ENCODE peak calls at places on chromosomes 7 and 10, in five cellular contexts. One of them, this sample, is unnamed.

GRCh38 chr10:77836299-77836820 is 90.2 kb downstream of the DLG5 start:
- DNase-seq in stomach: peak; percentile 57
- DNase-seq in heart left ventricle: no peak
- DNase-seq in LNCaP clone FGC: peak; percentile 90
- DNase-seq in sigmoid colon: no peak
- DNase-seq in this sample: peak; percentile 69

GRCh38 chr7:33554576-33554975 is 350.8 kb upstream of the BMPER start:
- DNase-seq in heart left ventricle: no peak
- DNase-seq in stomach: no peak
- DNase-seq in LNCaP clone FGC: no peak
- DNase-seq in sigmoid colon: no peak
- DNase-seq in this sample: no peak

GRCh38 chr7:72403677-72404076 is 8.5 kb downstream of the CALN1 start:
- DNase-seq in sigmoid colon: no peak
- DNase-seq in LNCaP clone FGC: no peak
- DNase-seq in heart left ventricle: no peak
- DNase-seq in stomach: no peak
- DNase-seq in this sample: peak; percentile 25

GRCh38 chr7:133230591-133231194 is 22.2 kb upstream of the EXOC4 start:
- DNase-seq in stomach: peak; percentile 64
- DNase-seq in heart left ventricle: no peak
- DNase-seq in sigmoid colon: no peak
- DNase-seq in LNCaP clone FGC: peak; percentile 62
- DNase-seq in this sample: no peak

GRCh38 chr10:61937631-61938284 is 36.3 kb downstream of the ARID5B start:
- DNase-seq in heart left ventricle: no peak
- DNase-seq in LNCaP clone FGC: peak; percentile 71
- DNase-seq in sigmoid colon: no peak
- DNase-seq in stomach: no peak
- DNase-seq in this sample: no peak

GRCh38 chr7:147311332-147311731 is 1194.7 kb downstream of the CNTNAP2 start:
- DNase-seq in heart left ventricle: no peak
- DNase-seq in stomach: no peak
- DNase-seq in sigmoid colon: no peak
- DNase-seq in LNCaP clone FGC: no peak
- DNase-seq in this sample: no peak

GRCh38 chr7:74365320-74366022 is 76.3 kb downstream of the CLIP2 start:
- DNase-seq in sigmoid colon: peak; percentile 77
- DNase-seq in heart left ventricle: no peak
- DNase-seq in stomach: no peak
- DNase-seq in LNCaP clone FGC: no peak
- DNase-seq in this sample: no peak

GRCh38 chr7:78074713-78075112 is 276.1 kb downstream of the PHTF2 start:
- DNase-seq in sigmoid colon: no peak
- DNase-seq in stomach: no peak
- DNase-seq in LNCaP clone FGC: no peak
- DNase-seq in heart left ventricle: no peak
- DNase-seq in this sample: no peak

GRCh38 chr10:35909291-35909690 is 267.2 kb upstream of the FZD8 start:
- DNase-seq in sigmoid colon: no peak
- DNase-seq in stomach: no peak
- DNase-seq in LNCaP clone FGC: no peak
- DNase-seq in heart left ventricle: no peak
- DNase-seq in this sample: no peak

GRCh38 chr10:46310851-46311250 is 24.1 kb downstream of the ANTXRL start:
- DNase-seq in sigmoid colon: peak; percentile 49
- DNase-seq in heart left ventricle: peak; percentile 40
- DNase-seq in LNCaP clone FGC: no peak
- DNase-seq in stomach: peak; percentile 24
- DNase-seq in this sample: no peak

GRCh38 chr10:75283150-75284096 is 47.7 kb upstream of the COMTD1 start:
- DNase-seq in heart left ventricle: no peak
- DNase-seq in stomach: no peak
- DNase-seq in sigmoid colon: no peak
- DNase-seq in LNCaP clone FGC: no peak
- DNase-seq in this sample: no peak

GRCh38 chr7:148704189-148704588 is 5.5 kb downstream of the CUL1 start:
- DNase-seq in heart left ventricle: no peak
- DNase-seq in stomach: no peak
- DNase-seq in sigmoid colon: no peak
- DNase-seq in LNCaP clone FGC: no peak
- DNase-seq in this sample: no peak

GRCh38 chr10:121862624-121863023 is 65.2 kb downstream of the ATE1 start:
- DNase-seq in sigmoid colon: no peak
- DNase-seq in stomach: no peak
- DNase-seq in LNCaP clone FGC: no peak
- DNase-seq in heart left ventricle: no peak
- DNase-seq in this sample: no peak

GRCh38 chr10:86100581-86101061 is 266.0 kb downstream of the GRID1 start:
- DNase-seq in sigmoid colon: no peak
- DNase-seq in heart left ventricle: no peak
- DNase-seq in stomach: no peak
- DNase-seq in LNCaP clone FGC: peak; percentile 1
- DNase-seq in this sample: peak; percentile 32
- TF ChIP-seq CTCF in sigmoid colon: no peak
- TF ChIP-seq CTCF in heart left ventricle: peak; percentile 33
- TF ChIP-seq CTCF in stomach: no peak
- TF ChIP-seq CTCF in LNCaP clone FGC: peak; percentile 42
- TF ChIP-seq CTCF in this sample: peak; percentile 80

GRCh38 chr7:104643587-104644217 is 315.3 kb downstream of the LHFPL3 start:
- DNase-seq in heart left ventricle: no peak
- DNase-seq in stomach: no peak
- DNase-seq in sigmoid colon: no peak
- DNase-seq in LNCaP clone FGC: no peak
- DNase-seq in this sample: peak; percentile 14
- TF ChIP-seq CTCF in heart left ventricle: no peak
- TF ChIP-seq CTCF in stomach: no peak
- TF ChIP-seq CTCF in sigmoid colon: peak; percentile 24
- TF ChIP-seq CTCF in LNCaP clone FGC: peak; percentile 64
- TF ChIP-seq CTCF in this sample: peak; percentile 54

GRCh38 chr10:106173838-106174237 is 990.7 kb downstream of the SORCS1 start:
- DNase-seq in heart left ventricle: no peak
- DNase-seq in stomach: no peak
- DNase-seq in LNCaP clone FGC: no peak
- DNase-seq in sigmoid colon: no peak
- DNase-seq in this sample: no peak

GRCh38 chr10:106181491-106181890 is 983.0 kb downstream of the SORCS1 start:
- DNase-seq in LNCaP clone FGC: no peak
- DNase-seq in sigmoid colon: no peak
- DNase-seq in stomach: no peak
- DNase-seq in heart left ventricle: no peak
- DNase-seq in this sample: no peak

GRCh38 chr10:106175760-106176377 is 988.6 kb downstream of the SORCS1 start:
- DNase-seq in heart left ventricle: no peak
- DNase-seq in sigmoid colon: no peak
- DNase-seq in LNCaP clone FGC: no peak
- DNase-seq in stomach: no peak
- DNase-seq in this sample: no peak
- TF ChIP-seq CTCF in heart left ventricle: peak; percentile 42
- TF ChIP-seq CTCF in sigmoid colon: no peak
- TF ChIP-seq CTCF in LNCaP clone FGC: peak; percentile 61
- TF ChIP-seq CTCF in stomach: peak; percentile 21
- TF ChIP-seq CTCF in this sample: no peak

GRCh38 chr10:13847201-13847631 is 260.5 kb downstream of the PRPF18 start:
- DNase-seq in LNCaP clone FGC: no peak
- DNase-seq in stomach: no peak
- DNase-seq in sigmoid colon: no peak
- DNase-seq in heart left ventricle: no peak
- DNase-seq in this sample: no peak
- TF ChIP-seq CTCF in LNCaP clone FGC: no peak
- TF ChIP-seq CTCF in stomach: no peak
- TF ChIP-seq CTCF in sigmoid colon: no peak
- TF ChIP-seq CTCF in heart left ventricle: no peak
- TF ChIP-seq CTCF in this sample: no peak

GRCh38 chr10:125843603-125844329 is 20.4 kb downstream of the BCCIP start:
- DNase-seq in LNCaP clone FGC: no peak
- DNase-seq in heart left ventricle: no peak
- DNase-seq in sigmoid colon: no peak
- DNase-seq in stomach: no peak
- DNase-seq in this sample: no peak

GRCh38 chr10:125839176-125839575 is 15.8 kb downstream of the BCCIP start:
- DNase-seq in stomach: no peak
- DNase-seq in heart left ventricle: no peak
- DNase-seq in sigmoid colon: no peak
- DNase-seq in LNCaP clone FGC: no peak
- DNase-seq in this sample: no peak

GRCh38 chr10:125840955-125841354 is 17.6 kb downstream of the BCCIP start:
- DNase-seq in stomach: no peak
- DNase-seq in LNCaP clone FGC: peak; percentile 59
- DNase-seq in heart left ventricle: no peak
- DNase-seq in sigmoid colon: no peak
- DNase-seq in this sample: no peak

GRCh38 chr10:125836746-125837145 is 13.4 kb downstream of the BCCIP start:
- DNase-seq in LNCaP clone FGC: peak; percentile 94
- DNase-seq in sigmoid colon: no peak
- DNase-seq in heart left ventricle: no peak
- DNase-seq in stomach: no peak
- DNase-seq in this sample: no peak

GRCh38 chr10:125840406-125840805 is 17.1 kb downstream of the BCCIP start:
- DNase-seq in LNCaP clone FGC: no peak
- DNase-seq in stomach: no peak
- DNase-seq in sigmoid colon: no peak
- DNase-seq in heart left ventricle: peak; percentile 55
- DNase-seq in this sample: no peak
- TF ChIP-seq CTCF in LNCaP clone FGC: no peak
- TF ChIP-seq CTCF in stomach: no peak
- TF ChIP-seq CTCF in sigmoid colon: no peak
- TF ChIP-seq CTCF in heart left ventricle: no peak
- TF ChIP-seq CTCF in this sample: no peak

GRCh38 chr10:86960003-86960862 is 1.8 kb downstream of the SNCG start:
- DNase-seq in heart left ventricle: peak; percentile 70
- DNase-seq in stomach: no peak
- DNase-seq in sigmoid colon: no peak
- DNase-seq in LNCaP clone FGC: no peak
- DNase-seq in this sample: peak; percentile 67
- TF ChIP-seq CTCF in heart left ventricle: peak; percentile 94
- TF ChIP-seq CTCF in stomach: peak; percentile 69
- TF ChIP-seq CTCF in sigmoid colon: peak; percentile 71
- TF ChIP-seq CTCF in LNCaP clone FGC: peak; percentile 55
- TF ChIP-seq CTCF in this sample: peak; percentile 91

GRCh38 chr10:72241853-72242252 is 25.8 kb upstream of the ASCC1 start:
- DNase-seq in heart left ventricle: no peak
- DNase-seq in LNCaP clone FGC: no peak
- DNase-seq in sigmoid colon: no peak
- DNase-seq in stomach: no peak
- DNase-seq in this sample: no peak

GRCh38 chr10:72245949-72246525 is 27.7 kb upstream of the DDIT4 start:
- DNase-seq in sigmoid colon: no peak
- DNase-seq in heart left ventricle: no peak
- DNase-seq in LNCaP clone FGC: no peak
- DNase-seq in stomach: no peak
- DNase-seq in this sample: no peak

GRCh38 chr10:72244573-72245038 is 28.5 kb upstream of the ASCC1 start:
- DNase-seq in LNCaP clone FGC: no peak
- DNase-seq in heart left ventricle: no peak
- DNase-seq in sigmoid colon: no peak
- DNase-seq in stomach: no peak
- DNase-seq in this sample: no peak

GRCh38 chr10:72242675-72243074 is 26.6 kb upstream of the ASCC1 start:
- DNase-seq in stomach: peak; percentile 37
- DNase-seq in LNCaP clone FGC: no peak
- DNase-seq in sigmoid colon: peak; percentile 88
- DNase-seq in heart left ventricle: peak; percentile 72
- DNase-seq in this sample: peak; percentile 43

GRCh38 chr10:72243822-72244437 is 27.9 kb upstream of the ASCC1 start:
- DNase-seq in stomach: peak; percentile 58
- DNase-seq in LNCaP clone FGC: peak; percentile 47
- DNase-seq in sigmoid colon: peak; percentile 93
- DNase-seq in heart left ventricle: no peak
- DNase-seq in this sample: no peak
- TF ChIP-seq CTCF in stomach: peak; percentile 30
- TF ChIP-seq CTCF in LNCaP clone FGC: peak; percentile 34
- TF ChIP-seq CTCF in sigmoid colon: peak; percentile 28
- TF ChIP-seq CTCF in heart left ventricle: no peak
- TF ChIP-seq CTCF in this sample: no peak